ENCODE peak calls at places on chromosomes 5 and 9, in five cellular contexts. Y, X, N, P and F are unnamed samples.

GRCh38 chr5:152884006-152884405 is 478.9 kb upstream of the NMUR2 start:
- DNase-seq in N (no peak), Y (no peak), P (no peak), X (no peak), F (no peak)

GRCh38 chr5:128062172-128062746 is 21.3 kb upstream of the SLC12A2 start:
- DNase-seq in N (no peak), P (no peak), X (no peak), Y (no peak), F (no peak)

GRCh38 chr5:150051657-150052195 is 34.6 kb downstream of the CSF1R start:
- DNase-seq in X (no peak), N (no peak), Y (no peak), P (no peak), F (no peak)

GRCh38 chr9:71626395-71626794 is 141.9 kb downstream of the CEMIP2 start:
- DNase-seq in X (no peak), Y (no peak), N (no peak), P (no peak), F (no peak)

GRCh38 chr5:16992006-16992405 is 55.9 kb upstream of the MYO10 start:
- DNase-seq in P (no peak), Y (no peak), X (no peak), N (no peak), F (no peak)

GRCh38 chr9:87787735-87788134 is 61.8 kb downstream of the CTSL start:
- DNase-seq in X (no peak), N (no peak), P (no peak), Y (no peak), F (no peak)

GRCh38 chr9:22683393-22684075 is 236.9 kb downstream of the DMRTA1 start:
- DNase-seq in P (no peak), Y (no peak), X (no peak), N (no peak), F (no peak)

GRCh38 chr9:98559568-98559967 is 149.2 kb downstream of the GABBR2 start:
- DNase-seq in Y (no peak), P (no peak), N (no peak), X (no peak), F (no peak)

GRCh38 chr9:114372971-114373591 is 14.7 kb downstream of the AKNA start:
- DNase-seq in P (no peak), X (peak), N (peak), Y (peak), F (peak)

GRCh38 chr9:73269430-73270101 is 117.9 kb downstream of the ANXA1 start:
- DNase-seq in N (no peak), P (no peak), X (no peak), Y (no peak), F (no peak)
- TF ChIP-seq CTCF in N (no peak), P (no peak), X (no peak), Y (no peak), F (no peak)

DNA sequence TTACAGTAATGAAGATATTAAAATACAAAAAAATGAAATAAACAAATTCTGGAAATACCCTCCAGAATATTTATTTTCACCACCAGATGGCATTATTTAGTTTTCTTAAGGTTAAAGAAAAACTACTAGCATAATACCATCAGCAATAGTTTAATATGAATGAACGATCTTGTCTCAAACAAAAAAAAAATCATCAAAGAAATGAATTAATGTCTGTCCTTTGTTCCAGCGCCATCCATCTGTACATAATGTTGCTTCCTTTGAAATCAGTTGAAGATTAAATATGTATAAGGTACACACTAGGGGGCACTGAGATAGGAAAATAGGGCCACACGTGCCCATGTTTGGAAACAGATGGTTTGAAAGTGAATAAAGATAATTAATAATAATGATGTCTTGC is 84.9 kb upstream of the SLCO6A1 start:
- DNase-seq in P (no peak), Y (no peak), X (no peak), N (no peak), F (no peak)
- TF ChIP-seq CTCF in P (peak), Y (peak), X (peak), N (peak), F (peak)

DNA sequence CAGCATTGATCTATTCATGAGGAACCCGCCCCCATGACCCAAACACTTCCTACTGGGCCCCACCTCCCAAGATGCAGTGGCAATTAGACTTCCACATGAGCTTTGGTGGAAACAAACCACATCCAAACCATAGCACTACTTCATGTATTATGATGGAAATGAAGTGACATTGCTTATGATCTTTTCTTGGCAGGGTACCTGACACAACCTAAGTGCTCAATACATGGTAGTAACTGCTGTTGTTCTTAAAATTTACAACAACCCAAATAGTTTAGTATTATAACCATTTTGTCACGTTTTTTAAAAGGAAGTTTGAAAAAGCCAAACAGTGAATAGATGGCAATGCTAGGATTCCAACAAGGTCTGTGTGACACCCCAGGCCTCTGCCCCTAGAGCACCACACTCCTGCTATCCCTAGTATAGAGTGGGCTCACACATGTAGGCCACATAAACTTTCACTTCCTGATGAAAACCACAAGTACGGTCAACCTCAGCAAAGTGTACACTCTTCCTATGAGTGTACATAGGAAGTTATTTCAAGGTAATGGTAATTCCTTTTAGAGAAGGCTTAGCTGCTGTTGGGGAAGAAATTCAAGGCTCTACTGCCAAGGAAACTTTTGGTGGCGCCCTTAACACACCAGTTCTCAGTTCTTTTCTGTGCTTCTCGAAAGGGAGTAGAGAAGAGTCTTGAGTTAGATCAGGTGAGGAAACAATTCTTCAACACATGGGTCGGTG is 97.6 kb downstream of the ARSB start:
- DNase-seq in Y (no peak), N (no peak), P (no peak), X (no peak), F (no peak)
- TF ChIP-seq CTCF in Y (no peak), N (no peak), P (no peak), X (no peak), F (no peak)

GRCh38 chr9:111715471-111715870 is 54.1 kb downstream of the GNG10 start:
- DNase-seq in N (no peak), Y (no peak), P (no peak), X (no peak), F (no peak)

GRCh38 chr9:111719541-111719940 is 58.1 kb downstream of the GNG10 start:
- DNase-seq in Y (no peak), X (no peak), N (no peak), P (no peak), F (no peak)

DNA sequence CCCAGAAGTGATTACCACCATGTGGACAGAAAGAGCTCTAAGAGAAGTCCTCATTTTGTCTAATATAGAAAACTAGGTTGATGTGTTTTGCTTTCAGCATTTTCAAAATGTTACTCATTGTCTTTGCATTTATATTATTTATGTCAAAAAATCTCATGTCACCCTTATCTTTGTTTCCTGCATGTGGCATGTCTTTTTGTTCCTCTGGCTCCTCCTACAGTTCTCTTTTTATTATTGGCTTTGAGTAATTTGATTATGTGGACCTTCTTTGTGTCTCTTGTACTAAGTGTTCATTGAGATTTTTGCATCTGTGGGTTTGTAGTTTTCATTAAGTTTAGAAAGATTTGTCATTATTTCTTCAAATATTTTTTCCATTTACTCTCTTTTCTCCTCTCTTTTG is 58.8 kb downstream of the GNG10 start:
- DNase-seq in P (no peak), X (no peak), Y (no peak), N (no peak), F (no peak)
- TF ChIP-seq CTCF in P (no peak), X (no peak), Y (no peak), N (peak), F (no peak)

GRCh38 chr5:39106332-39106731 is 32.1 kb upstream of the RICTOR start:
- DNase-seq in X (no peak), P (no peak), N (no peak), Y (no peak), F (no peak)
- TF ChIP-seq CTCF in X (peak), P (peak), N (peak), Y (peak), F (peak)

GRCh38 chr5:55997742-55998351 is 3.1 kb upstream of the IL6ST start:
- DNase-seq in P (no peak), N (no peak), Y (no peak), X (no peak), F (no peak)
- TF ChIP-seq CTCF in P (no peak), N (no peak), Y (no peak), X (no peak), F (no peak)

GRCh38 chr5:4101189-4101588 is 505.6 kb downstream of the IRX1 start:
- DNase-seq in Y (no peak), X (no peak), N (no peak), P (no peak), F (no peak)
- TF ChIP-seq CTCF in Y (no peak), X (no peak), N (no peak), P (no peak), F (no peak)

GRCh38 chr5:44332360-44332971 is 56.8 kb downstream of the FGF10 start:
- DNase-seq in X (no peak), N (no peak), P (no peak), Y (no peak), F (no peak)
- TF ChIP-seq CTCF in X (peak), N (no peak), P (peak), Y (peak), F (peak)

GRCh38 chr9:74309654-74310053 is 187.5 kb upstream of the RORB start:
- DNase-seq in Y (no peak), P (no peak), N (no peak), X (no peak), F (no peak)

GRCh38 chr9:74303945-74304344 is 193.2 kb upstream of the RORB start:
- DNase-seq in P (no peak), N (no peak), Y (no peak), X (no peak), F (no peak)

DNA sequence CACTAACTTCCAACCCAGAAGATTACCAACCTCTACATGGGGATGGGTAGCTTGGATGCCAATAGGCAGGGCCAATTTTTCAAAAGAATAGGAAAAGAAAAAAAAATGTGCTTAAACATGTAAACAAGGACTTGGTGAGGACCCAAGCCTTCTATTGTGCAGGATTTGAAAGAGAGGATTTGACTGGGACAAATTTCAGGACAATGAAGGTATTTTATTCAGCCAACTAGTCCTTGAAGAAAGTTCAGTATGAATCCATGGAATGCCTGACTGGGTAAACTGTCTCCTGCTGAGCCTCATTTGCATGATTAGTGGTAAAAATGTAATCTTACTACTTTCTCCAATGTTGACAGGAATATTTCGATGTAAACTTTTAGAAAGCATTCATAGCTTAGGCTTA is 192.5 kb upstream of the RORB start:
- DNase-seq in P (no peak), X (no peak), N (no peak), Y (no peak), F (no peak)
- TF ChIP-seq CTCF in P (no peak), X (no peak), N (no peak), Y (no peak), F (no peak)